ENCODE peak calls at places on chromosomes 16 and 17, in six cellular contexts. T is stimulated activated CD4-positive, alpha-beta T cell treated with anti-CD3 and anti-CD28 coated beads, Interleukin-15, amount 100 ng/mL, for 1 hour; S is T-helper 2 cell; C is NCI-H1417; B is EH; D is HCEC 1CT. G is an unnamed sample.

GRCh38 chr17:74147436-74147835 is 56.0 kb upstream of the RPL38 start:
- DNase-seq in T (no peak), S (no peak), C (no peak), B (no peak), D (no peak), G (no peak)

GRCh38 chr16:3256876-3257465 is 538 bp upstream of the MEFV start:
- DNase-seq in T (no peak), S (no peak), C (no peak), B (peak; percentile 32), D (peak; percentile 36), G (peak; percentile 9)

GRCh38 chr17:65121368-65121767 is 15.8 kb upstream of the RGS9 start:
- DNase-seq in T (no peak), S (peak; percentile 73), C (no peak), B (no peak), D (no peak), G (no peak)

GRCh38 chr17:45225964-45226530 is 4.4 kb downstream of the FMNL1 start:
- DNase-seq in T (peak; percentile 87), S (peak; percentile 100), C (no peak), B (no peak), D (no peak), G (no peak)

GRCh38 chr17:81682565-81683207 is 911 bp downstream of the ARL16 start:
- DNase-seq in T (no peak), S (no peak), C (no peak), B (peak; percentile 18), D (no peak), G (peak; percentile 54)

GRCh38 chr16:19136549-19137196 is 22.9 kb downstream of the ITPRIPL2 start:
- DNase-seq in T (no peak), S (no peak), C (no peak), B (peak; percentile 52), D (peak; percentile 40), G (no peak)

GRCh38 chr17:10792156-10792555 is 11.7 kb downstream of the TMEM238L start:
- DNase-seq in T (no peak), S (peak; percentile 30), C (no peak), B (no peak), D (no peak), G (no peak)

GRCh38 chr17:33381201-33381600 is 88.1 kb upstream of the ASIC2 start:
- DNase-seq in T (no peak), S (no peak), C (no peak), B (peak; percentile 2), D (no peak), G (no peak)

GRCh38 chr16:28067604-28068382 is 4.3 kb upstream of the GSG1L start:
- DNase-seq in T (no peak), S (no peak), C (no peak), B (peak; percentile 73), D (peak; percentile 19), G (no peak)

GRCh38 chr16:82281544-82281943 is 111.5 kb upstream of the MPHOSPH6 start:
- DNase-seq in T (no peak), S (no peak), C (no peak), B (peak; percentile 9), D (no peak), G (no peak)

GRCh38 chr16:10156111-10156510 is 26.1 kb downstream of the GRIN2A start:
- DNase-seq in T (no peak), S (no peak), C (no peak), B (peak; percentile 62), D (no peak), G (no peak)

GRCh38 chr17:68433911-68434503 is 23.3 kb downstream of the WIPI1 start:
- DNase-seq in T (no peak), S (no peak), C (no peak), B (no peak), D (no peak), G (no peak)

GRCh38 chr17:77386502-77387192 is 245.9 kb downstream of the SEC14L1 start:
- DNase-seq in T (no peak), S (peak; percentile 33), C (no peak), B (no peak), D (no peak), G (no peak)

GRCh38 chr17:59483860-59484259 is 81.5 kb upstream of the DHX40 start:
- DNase-seq in T (no peak), S (no peak), C (no peak), B (no peak), D (no peak), G (no peak)

GRCh38 chr17:80789356-80789902 is 202.2 kb upstream of the CHMP6 start:
- DNase-seq in T (no peak), S (no peak), C (peak; percentile 43), B (peak; percentile 92), D (peak; percentile 94), G (peak; percentile 64)

GRCh38 chr16:84478172-84478948 is 26.1 kb downstream of the MEAK7 start:
- DNase-seq in T (no peak), S (no peak), C (no peak), B (peak; percentile 77), D (peak; percentile 64), G (no peak)

GRCh38 chr17:34382586-34383224 is 19.7 kb upstream of the CCL1 start:
- DNase-seq in T (no peak), S (peak; percentile 94), C (no peak), B (no peak), D (no peak), G (no peak)

GRCh38 chr17:16449121-16449570 is 33.8 kb downstream of the TRPV2 start:
- DNase-seq in T (no peak), S (peak; percentile 41), C (no peak), B (peak; percentile 44), D (peak; percentile 41), G (peak; percentile 58)

GRCh38 chr17:2346475-2346874 is 9.2 kb downstream of the SGSM2 start:
- DNase-seq in T (no peak), S (no peak), C (no peak), B (no peak), D (no peak), G (no peak)

G was measured in DMS53.